ENCODE peak calls at places on chromosomes 7 and 10, in seven cellular contexts. One of them, this sample, is unnamed.

GRCh38 chr10:124705021-124705740 is 39.0 kb downstream of the FAM53B start:
- DNase-seq in psoas muscle: peak
- DNase-seq in GM12878: no peak
- DNase-seq in bronchial epithelial cell: no peak
- DNase-seq in mammary epithelial cell: no peak
- DNase-seq in A549: no peak
- DNase-seq in heart left ventricle: no peak
- DNase-seq in this sample: no peak

GRCh38 chr10:72048450-72049124 is 39.8 kb downstream of the SPOCK2 start:
- DNase-seq in psoas muscle: peak
- DNase-seq in GM12878: peak
- DNase-seq in bronchial epithelial cell: peak
- DNase-seq in mammary epithelial cell: peak
- DNase-seq in A549: peak
- DNase-seq in heart left ventricle: peak
- DNase-seq in this sample: peak

GRCh38 chr7:54719974-54720373 is 39.0 kb downstream of the SEC61G start:
- DNase-seq in psoas muscle: no peak
- DNase-seq in GM12878: no peak
- DNase-seq in bronchial epithelial cell: peak
- DNase-seq in mammary epithelial cell: peak
- DNase-seq in A549: no peak
- DNase-seq in heart left ventricle: no peak
- DNase-seq in this sample: no peak

GRCh38 chr7:147245274-147245673 is 1128.7 kb downstream of the CNTNAP2 start:
- DNase-seq in psoas muscle: no peak
- DNase-seq in GM12878: no peak
- DNase-seq in bronchial epithelial cell: peak
- DNase-seq in mammary epithelial cell: peak
- DNase-seq in A549: peak
- DNase-seq in heart left ventricle: no peak
- DNase-seq in this sample: no peak

GRCh38 chr7:84025332-84025927 is 169.2 kb downstream of the SEMA3A start:
- DNase-seq in psoas muscle: no peak
- DNase-seq in GM12878: no peak
- DNase-seq in bronchial epithelial cell: peak
- DNase-seq in mammary epithelial cell: peak
- DNase-seq in A549: peak
- DNase-seq in heart left ventricle: peak
- DNase-seq in this sample: no peak

GRCh38 chr10:90775351-90776028 is 82.3 kb downstream of the HTR7 start:
- DNase-seq in psoas muscle: no peak
- DNase-seq in GM12878: peak
- DNase-seq in bronchial epithelial cell: no peak
- DNase-seq in mammary epithelial cell: peak
- DNase-seq in A549: no peak
- DNase-seq in heart left ventricle: peak
- DNase-seq in this sample: no peak

GRCh38 chr7:134134004-134134403 is 6.9 kb downstream of the LRGUK start:
- DNase-seq in psoas muscle: no peak
- DNase-seq in GM12878: no peak
- DNase-seq in bronchial epithelial cell: no peak
- DNase-seq in mammary epithelial cell: no peak
- DNase-seq in A549: no peak
- DNase-seq in heart left ventricle: no peak
- DNase-seq in this sample: no peak

GRCh38 chr7:139989366-139990141 is 73.2 kb downstream of the PARP12 start:
- DNase-seq in psoas muscle: no peak
- DNase-seq in GM12878: no peak
- DNase-seq in bronchial epithelial cell: no peak
- DNase-seq in mammary epithelial cell: no peak
- DNase-seq in A549: no peak
- DNase-seq in heart left ventricle: no peak
- DNase-seq in this sample: no peak

GRCh38 chr10:53223846-53224245 is 451.3 kb upstream of the MBL2 start:
- DNase-seq in psoas muscle: no peak
- DNase-seq in GM12878: no peak
- DNase-seq in bronchial epithelial cell: no peak
- DNase-seq in mammary epithelial cell: no peak
- DNase-seq in A549: no peak
- DNase-seq in heart left ventricle: no peak
- DNase-seq in this sample: no peak

GRCh38 chr7:36563706-36564325 is 160.5 kb downstream of the AOAH start:
- DNase-seq in psoas muscle: no peak
- DNase-seq in GM12878: no peak
- DNase-seq in bronchial epithelial cell: peak
- DNase-seq in mammary epithelial cell: no peak
- DNase-seq in A549: no peak
- DNase-seq in heart left ventricle: no peak
- DNase-seq in this sample: no peak

GRCh38 chr10:110376021-110376773 is 71.5 kb upstream of the SMNDC1 start:
- DNase-seq in psoas muscle: no peak
- DNase-seq in GM12878: no peak
- DNase-seq in bronchial epithelial cell: no peak
- DNase-seq in mammary epithelial cell: no peak
- DNase-seq in A549: no peak
- DNase-seq in heart left ventricle: peak
- DNase-seq in this sample: no peak

GRCh38 chr7:130723784-130724183 is 10.2 kb downstream of the KLF14 start:
- DNase-seq in psoas muscle: no peak
- DNase-seq in GM12878: no peak
- DNase-seq in bronchial epithelial cell: no peak
- DNase-seq in mammary epithelial cell: no peak
- DNase-seq in A549: no peak
- DNase-seq in heart left ventricle: no peak
- DNase-seq in this sample: no peak

GRCh38 chr10:121741246-121741645 is 143.0 kb upstream of the FGFR2 start:
- DNase-seq in psoas muscle: no peak
- DNase-seq in GM12878: no peak
- DNase-seq in bronchial epithelial cell: peak
- DNase-seq in mammary epithelial cell: peak
- DNase-seq in A549: no peak
- DNase-seq in heart left ventricle: no peak
- DNase-seq in this sample: no peak

GRCh38 chr10:78211476-78212110 is 177.9 kb downstream of the RPS24 start:
- DNase-seq in psoas muscle: no peak
- DNase-seq in GM12878: no peak
- DNase-seq in bronchial epithelial cell: peak
- DNase-seq in mammary epithelial cell: peak
- DNase-seq in A549: peak
- DNase-seq in heart left ventricle: no peak
- DNase-seq in this sample: no peak

GRCh38 chr7:35581564-35581963 is 113.4 kb downstream of the HERPUD2 start:
- DNase-seq in psoas muscle: no peak
- DNase-seq in GM12878: no peak
- DNase-seq in bronchial epithelial cell: no peak
- DNase-seq in mammary epithelial cell: no peak
- DNase-seq in A549: no peak
- DNase-seq in heart left ventricle: no peak
- DNase-seq in this sample: no peak

GRCh38 chr7:131625817-131626372 is 69.5 kb upstream of the PODXL start:
- DNase-seq in psoas muscle: peak
- DNase-seq in GM12878: no peak
- DNase-seq in bronchial epithelial cell: peak
- DNase-seq in mammary epithelial cell: peak
- DNase-seq in A549: peak
- DNase-seq in heart left ventricle: peak
- DNase-seq in this sample: no peak

GRCh38 chr7:44382459-44383300 is 57.3 kb upstream of the CAMK2B start:
- DNase-seq in psoas muscle: no peak
- DNase-seq in GM12878: no peak
- DNase-seq in bronchial epithelial cell: no peak
- DNase-seq in mammary epithelial cell: no peak
- DNase-seq in A549: no peak
- DNase-seq in heart left ventricle: no peak
- DNase-seq in this sample: no peak

GRCh38 chr7:108071551-108071950 is 58.6 kb downstream of the LAMB4 start:
- DNase-seq in psoas muscle: no peak
- DNase-seq in GM12878: no peak
- DNase-seq in bronchial epithelial cell: no peak
- DNase-seq in mammary epithelial cell: no peak
- DNase-seq in A549: no peak
- DNase-seq in heart left ventricle: no peak
- DNase-seq in this sample: no peak

GRCh38 chr7:91266067-91266930 is 2.1 kb downstream of the FZD1 start:
- DNase-seq in psoas muscle: peak
- DNase-seq in GM12878: no peak
- DNase-seq in bronchial epithelial cell: no peak
- DNase-seq in mammary epithelial cell: peak
- DNase-seq in A549: no peak
- DNase-seq in heart left ventricle: peak
- DNase-seq in this sample: no peak

GRCh38 chr7:28509256-28510021 is 97.1 kb downstream of the CREB5 start:
- DNase-seq in psoas muscle: no peak
- DNase-seq in GM12878: peak
- DNase-seq in bronchial epithelial cell: no peak
- DNase-seq in mammary epithelial cell: peak
- DNase-seq in A549: no peak
- DNase-seq in heart left ventricle: no peak
- DNase-seq in this sample: no peak

GRCh38 chr10:23202736-23203135 is 10.6 kb downstream of the PTF1A start:
- DNase-seq in psoas muscle: no peak
- DNase-seq in GM12878: no peak
- DNase-seq in bronchial epithelial cell: no peak
- DNase-seq in mammary epithelial cell: no peak
- DNase-seq in A549: no peak
- DNase-seq in heart left ventricle: no peak
- DNase-seq in this sample: no peak

GRCh38 chr10:50503661-50504320 is 120.0 kb downstream of the SGMS1 start:
- DNase-seq in psoas muscle: no peak
- DNase-seq in GM12878: no peak
- DNase-seq in bronchial epithelial cell: peak
- DNase-seq in mammary epithelial cell: peak
- DNase-seq in A549: no peak
- DNase-seq in heart left ventricle: no peak
- DNase-seq in this sample: no peak

GRCh38 chr10:4809156-4809555 is 16.9 kb upstream of the AKR1E2 start:
- DNase-seq in psoas muscle: no peak
- DNase-seq in GM12878: no peak
- DNase-seq in bronchial epithelial cell: no peak
- DNase-seq in mammary epithelial cell: no peak
- DNase-seq in A549: no peak
- DNase-seq in heart left ventricle: no peak
- DNase-seq in this sample: no peak

GRCh38 chr7:130959743-130960207 is 225.8 kb upstream of the KLF14 start:
- DNase-seq in psoas muscle: no peak
- DNase-seq in GM12878: no peak
- DNase-seq in bronchial epithelial cell: no peak
- DNase-seq in mammary epithelial cell: peak
- DNase-seq in A549: peak
- DNase-seq in heart left ventricle: no peak
- DNase-seq in this sample: no peak

GRCh38 chr7:48118041-48118440 is 29.0 kb downstream of the UPP1 start:
- DNase-seq in psoas muscle: no peak
- DNase-seq in GM12878: no peak
- DNase-seq in bronchial epithelial cell: no peak
- DNase-seq in mammary epithelial cell: no peak
- DNase-seq in A549: no peak
- DNase-seq in heart left ventricle: no peak
- DNase-seq in this sample: no peak

GRCh38 chr10:30000802-30001571 is 58.4 kb downstream of the JCAD start:
- DNase-seq in psoas muscle: no peak
- DNase-seq in GM12878: no peak
- DNase-seq in bronchial epithelial cell: peak
- DNase-seq in mammary epithelial cell: peak
- DNase-seq in A549: no peak
- DNase-seq in heart left ventricle: peak
- DNase-seq in this sample: no peak
- TF ChIP-seq CTCF in psoas muscle: no peak
- TF ChIP-seq CTCF in GM12878: no peak
- TF ChIP-seq CTCF in bronchial epithelial cell: no peak
- TF ChIP-seq CTCF in mammary epithelial cell: no peak
- TF ChIP-seq CTCF in A549: no peak
- TF ChIP-seq CTCF in heart left ventricle: no peak
- TF ChIP-seq CTCF in this sample: no peak

DNA sequence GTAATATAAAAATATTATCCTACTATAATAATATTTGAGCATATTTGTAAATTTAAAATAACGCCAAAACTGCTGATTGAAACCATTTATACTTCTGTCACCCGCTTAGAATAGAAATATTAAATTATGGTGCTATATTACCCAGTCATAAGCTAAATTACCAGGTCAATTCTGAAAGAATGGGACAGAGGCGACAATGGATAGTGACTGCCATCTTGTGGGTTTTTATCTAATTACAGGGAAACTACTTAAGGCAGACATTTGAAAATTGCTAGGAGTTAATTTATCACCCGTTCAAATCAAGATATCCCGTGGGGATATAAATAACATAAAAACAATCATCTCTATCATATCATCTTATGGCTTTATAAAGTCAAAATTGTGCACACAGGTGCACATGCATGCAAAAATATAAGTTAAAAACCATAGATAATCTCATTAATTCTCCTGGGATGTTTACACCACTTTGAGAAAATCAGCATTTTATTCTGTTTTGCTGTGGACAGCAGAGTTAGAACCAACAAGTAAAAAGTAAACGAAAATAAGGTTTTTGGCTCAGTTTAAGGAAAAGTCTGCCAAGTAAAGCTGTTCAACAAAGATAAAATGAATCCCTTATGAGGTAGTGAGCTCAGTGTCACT is 41.3 kb upstream of the HPSE2 start:
- DNase-seq in psoas muscle: no peak
- DNase-seq in GM12878: no peak
- DNase-seq in bronchial epithelial cell: peak
- DNase-seq in mammary epithelial cell: no peak
- DNase-seq in A549: peak
- DNase-seq in heart left ventricle: no peak
- DNase-seq in this sample: no peak
- TF ChIP-seq CTCF in psoas muscle: no peak
- TF ChIP-seq CTCF in GM12878: peak
- TF ChIP-seq CTCF in bronchial epithelial cell: peak
- TF ChIP-seq CTCF in mammary epithelial cell: peak
- TF ChIP-seq CTCF in A549: peak
- TF ChIP-seq CTCF in heart left ventricle: no peak
- TF ChIP-seq CTCF in this sample: no peak

DNA sequence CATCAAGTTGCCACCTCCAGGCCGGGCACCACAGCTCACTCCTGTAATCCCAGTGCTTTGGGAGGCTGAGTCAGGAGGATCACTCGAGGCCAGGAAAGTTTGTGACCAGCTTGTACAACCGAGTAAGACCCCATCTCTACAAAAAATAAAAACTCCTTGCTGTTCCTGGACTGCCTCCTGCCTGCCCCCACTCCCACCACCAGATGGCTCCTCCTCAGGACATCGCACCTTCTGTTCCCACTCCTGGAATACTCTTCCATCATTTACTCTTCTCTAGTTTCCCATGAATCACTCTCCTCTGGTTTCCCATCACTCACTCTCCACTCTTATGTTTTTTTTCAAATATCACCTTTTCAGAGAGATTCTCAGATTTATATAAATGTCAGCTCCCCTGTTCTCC is 540.7 kb downstream of the CALN1 start:
- DNase-seq in psoas muscle: no peak
- DNase-seq in GM12878: no peak
- DNase-seq in bronchial epithelial cell: no peak
- DNase-seq in mammary epithelial cell: no peak
- DNase-seq in A549: no peak
- DNase-seq in heart left ventricle: no peak
- DNase-seq in this sample: no peak
- TF ChIP-seq CTCF in psoas muscle: no peak
- TF ChIP-seq CTCF in GM12878: no peak
- TF ChIP-seq CTCF in bronchial epithelial cell: peak
- TF ChIP-seq CTCF in mammary epithelial cell: no peak
- TF ChIP-seq CTCF in A549: no peak
- TF ChIP-seq CTCF in heart left ventricle: no peak
- TF ChIP-seq CTCF in this sample: no peak

GRCh38 chr10:84540617-84541288 is 212.4 kb downstream of the CCSER2 start:
- DNase-seq in psoas muscle: peak
- DNase-seq in GM12878: no peak
- DNase-seq in bronchial epithelial cell: peak
- DNase-seq in mammary epithelial cell: peak
- DNase-seq in A549: peak
- DNase-seq in heart left ventricle: peak
- DNase-seq in this sample: peak
- TF ChIP-seq CTCF in psoas muscle: peak
- TF ChIP-seq CTCF in GM12878: peak
- TF ChIP-seq CTCF in bronchial epithelial cell: peak
- TF ChIP-seq CTCF in mammary epithelial cell: peak
- TF ChIP-seq CTCF in A549: peak
- TF ChIP-seq CTCF in heart left ventricle: peak
- TF ChIP-seq CTCF in this sample: peak